ENCODE peak calls at places on chromosomes 7 and 10, in seven cellular contexts. O, B, T, U, W, X and M are unnamed samples.

GRCh38 chr10:1412531-1413189 is 324.7 kb downstream of the ADARB2 start:
- DNase-seq in O (no peak), B (no peak), T (peak; percentile 63), U (no peak), W (no peak), X (no peak), M (no peak)

GRCh38 chr10:1854271-1854670 is 116.9 kb upstream of the ADARB2 start:
- DNase-seq in O (no peak), B (no peak), T (no peak), U (no peak), W (no peak), X (no peak), M (no peak)

GRCh38 chr10:21811245-21811585 is 192.3 kb downstream of the DNAJC1 start:
- DNase-seq in O (no peak), B (no peak), T (no peak), U (no peak), W (no peak), X (no peak), M (no peak)

GRCh38 chr7:149868638-149869290 is 5.0 kb upstream of the ATP6V0E2 start:
- DNase-seq in O (no peak), B (no peak), T (peak; percentile 63), U (no peak), W (no peak), X (no peak), M (no peak)

GRCh38 chr7:105909742-105910141 is 33.3 kb upstream of the ATXN7L1 start:
- DNase-seq in O (no peak), B (no peak), T (no peak), U (no peak), W (no peak), X (no peak), M (no peak)

GRCh38 chr7:43647314-43647691 is 64.4 kb downstream of the STK17A start:
- DNase-seq in O (no peak), B (no peak), T (no peak), U (peak; percentile 79), W (no peak), X (no peak), M (peak; percentile 61)

GRCh38 chr7:33918401-33919120 is 13.2 kb downstream of the BMPER start:
- DNase-seq in O (no peak), B (no peak), T (no peak), U (no peak), W (no peak), X (no peak), M (no peak)

GRCh38 chr10:49296826-49297225 is 2.1 kb upstream of the C10orf71 start:
- DNase-seq in O (no peak), B (no peak), T (no peak), U (no peak), W (no peak), X (no peak), M (no peak)

GRCh38 chr10:6579904-6580278 is at the start of gene PRKCQ:
- DNase-seq in O (no peak), B (no peak), T (no peak), U (peak; percentile 48), W (peak; percentile 47), X (no peak), M (no peak)

GRCh38 chr7:45709168-45710034 is 135.2 kb downstream of the ADCY1 start:
- DNase-seq in O (no peak), B (no peak), T (no peak), U (peak; percentile 55), W (peak; percentile 47), X (no peak), M (no peak)

GRCh38 chr10:67107670-67108069 is 181.8 kb downstream of the LRRTM3 start:
- DNase-seq in O (no peak), B (no peak), T (no peak), U (no peak), W (no peak), X (no peak), M (no peak)

GRCh38 chr10:104680467-104681401 is 39.6 kb downstream of the SORCS3 start:
- DNase-seq in O (no peak), B (no peak), T (no peak), U (peak; percentile 3), W (no peak), X (no peak), M (no peak)

GRCh38 chr10:101397140-101397539 is 43.2 kb downstream of the BTRC start:
- DNase-seq in O (no peak), B (no peak), T (peak; percentile 38), U (peak; percentile 44), W (peak; percentile 51), X (no peak), M (peak; percentile 10)

GRCh38 chr7:5354460-5355279 is 69.0 kb downstream of the TNRC18 start:
- DNase-seq in O (no peak), B (no peak), T (peak; percentile 25), U (no peak), W (peak; percentile 84), X (no peak), M (no peak)

GRCh38 chr7:133575726-133576125 is 322.8 kb downstream of the EXOC4 start:
- DNase-seq in O (no peak), B (no peak), T (no peak), U (no peak), W (no peak), X (no peak), M (no peak)

GRCh38 chr10:56973766-56974165 is 612.7 kb upstream of the ZWINT start:
- DNase-seq in O (no peak), B (no peak), T (no peak), U (no peak), W (no peak), X (no peak), M (no peak)

GRCh38 chr10:114743552-114744231 is 77.9 kb upstream of the FHIP2A start:
- DNase-seq in O (no peak), B (no peak), T (no peak), U (no peak), W (no peak), X (no peak), M (no peak)

GRCh38 chr7:48045205-48045765 is 9.9 kb downstream of the C7orf57 start:
- DNase-seq in O (no peak), B (no peak), T (no peak), U (no peak), W (no peak), X (no peak), M (no peak)

GRCh38 chr10:75115137-75115536 is 3.7 kb downstream of the SAMD8 start:
- DNase-seq in O (no peak), B (no peak), T (no peak), U (no peak), W (no peak), X (no peak), M (no peak)

GRCh38 chr10:100714566-100714950 is 30.8 kb upstream of the PAX2 start:
- DNase-seq in O (no peak), B (no peak), T (no peak), U (no peak), W (no peak), X (no peak), M (no peak)

GRCh38 chr7:7221602-7222038 is 39.3 kb downstream of the C1GALT1 start:
- DNase-seq in O (no peak), B (no peak), T (no peak), U (peak; percentile 83), W (no peak), X (no peak), M (peak; percentile 49)

GRCh38 chr7:79922894-79923293 is 211.7 kb upstream of the GNAI1 start:
- DNase-seq in O (no peak), B (no peak), T (no peak), U (no peak), W (no peak), X (no peak), M (no peak)

GRCh38 chr7:55362927-55363326 is 2.2 kb upstream of the LANCL2 start:
- DNase-seq in O (no peak), B (no peak), T (no peak), U (no peak), W (no peak), X (no peak), M (no peak)

GRCh38 chr7:116710764-116711452 is 38.9 kb downstream of the MET start:
- DNase-seq in O (no peak), B (no peak), T (no peak), U (no peak), W (peak; percentile 78), X (no peak), M (no peak)

GRCh38 chr10:100739516-100740368 is 5.6 kb upstream of the PAX2 start:
- DNase-seq in O (no peak), B (no peak), T (no peak), U (no peak), W (peak; percentile 21), X (no peak), M (no peak)

GRCh38 chr7:82156168-82156567 is 287.4 kb downstream of the CACNA2D1 start:
- DNase-seq in O (no peak), B (no peak), T (no peak), U (no peak), W (no peak), X (no peak), M (no peak)

GRCh38 chr7:137096607-137097006 is 228.2 kb downstream of the CHRM2 start:
- DNase-seq in O (no peak), B (no peak), T (no peak), U (no peak), W (no peak), X (no peak), M (no peak)

GRCh38 chr10:88071814-88072380 is 208.5 kb downstream of the PTEN start:
- DNase-seq in O (no peak), B (no peak), T (peak; percentile 51), U (no peak), W (peak; percentile 18), X (no peak), M (no peak)